ENCODE peak calls at places on chromosomes 1 and 21, in nine cellular contexts. One of them, this sample, is unnamed.

GRCh38 chr1:6866825-6867224 is 81.6 kb downstream of the CAMTA1 start:
- DNase-seq in HT-29: no peak
- DNase-seq in endothelial cell: no peak
- DNase-seq in prostate gland: no peak
- DNase-seq in SHP77 treated with DMSO at 0.1 percent for 48 hours: no peak
- DNase-seq in mucosa of gallbladder: no peak
- DNase-seq in bronchial epithelial cell: no peak
- DNase-seq in RWPE1: no peak
- DNase-seq in GF-D8: no peak
- DNase-seq in this sample: no peak

GRCh38 chr1:3275471-3276340 is 178.8 kb upstream of the ARHGEF16 start:
- DNase-seq in HT-29: no peak
- DNase-seq in endothelial cell: no peak
- DNase-seq in prostate gland: no peak
- DNase-seq in SHP77 treated with DMSO at 0.1 percent for 48 hours: no peak
- DNase-seq in mucosa of gallbladder: no peak
- DNase-seq in bronchial epithelial cell: no peak
- DNase-seq in RWPE1: no peak
- DNase-seq in GF-D8: no peak
- DNase-seq in this sample: no peak

GRCh38 chr1:6724517-6725141 is 23.0 kb upstream of the DNAJC11 start:
- DNase-seq in HT-29: no peak
- DNase-seq in endothelial cell: no peak
- DNase-seq in prostate gland: no peak
- DNase-seq in SHP77 treated with DMSO at 0.1 percent for 48 hours: no peak
- DNase-seq in mucosa of gallbladder: no peak
- DNase-seq in bronchial epithelial cell: peak
- DNase-seq in RWPE1: peak
- DNase-seq in GF-D8: no peak
- DNase-seq in this sample: no peak

GRCh38 chr1:7046314-7046713 is 261.1 kb downstream of the CAMTA1 start:
- DNase-seq in HT-29: peak
- DNase-seq in endothelial cell: peak
- DNase-seq in prostate gland: no peak
- DNase-seq in SHP77 treated with DMSO at 0.1 percent for 48 hours: no peak
- DNase-seq in mucosa of gallbladder: peak
- DNase-seq in bronchial epithelial cell: peak
- DNase-seq in RWPE1: peak
- DNase-seq in GF-D8: no peak
- DNase-seq in this sample: no peak

GRCh38 chr1:163315773-163316374 is 5.9 kb upstream of the NUF2 start:
- DNase-seq in HT-29: peak
- DNase-seq in endothelial cell: peak
- DNase-seq in prostate gland: no peak
- DNase-seq in SHP77 treated with DMSO at 0.1 percent for 48 hours: peak
- DNase-seq in mucosa of gallbladder: no peak
- DNase-seq in bronchial epithelial cell: peak
- DNase-seq in RWPE1: peak
- DNase-seq in GF-D8: no peak
- DNase-seq in this sample: peak

GRCh38 chr1:226904772-226905171 is 34.4 kb downstream of the PSEN2 start:
- DNase-seq in HT-29: no peak
- DNase-seq in endothelial cell: no peak
- DNase-seq in prostate gland: no peak
- DNase-seq in SHP77 treated with DMSO at 0.1 percent for 48 hours: no peak
- DNase-seq in mucosa of gallbladder: no peak
- DNase-seq in bronchial epithelial cell: no peak
- DNase-seq in RWPE1: no peak
- DNase-seq in GF-D8: no peak
- DNase-seq in this sample: no peak

GRCh38 chr1:31036749-31037500 is 28.6 kb downstream of the PUM1 start:
- DNase-seq in HT-29: no peak
- DNase-seq in endothelial cell: no peak
- DNase-seq in prostate gland: no peak
- DNase-seq in SHP77 treated with DMSO at 0.1 percent for 48 hours: no peak
- DNase-seq in mucosa of gallbladder: no peak
- DNase-seq in bronchial epithelial cell: peak
- DNase-seq in RWPE1: no peak
- DNase-seq in GF-D8: no peak
- DNase-seq in this sample: no peak

GRCh38 chr1:59279651-59280050 is 17.2 kb upstream of the FGGY start:
- DNase-seq in HT-29: no peak
- DNase-seq in endothelial cell: no peak
- DNase-seq in prostate gland: no peak
- DNase-seq in SHP77 treated with DMSO at 0.1 percent for 48 hours: no peak
- DNase-seq in mucosa of gallbladder: no peak
- DNase-seq in bronchial epithelial cell: no peak
- DNase-seq in RWPE1: no peak
- DNase-seq in GF-D8: no peak
- DNase-seq in this sample: no peak

GRCh38 chr1:94734963-94735899 is 84.9 kb upstream of the SLC44A3 start:
- DNase-seq in HT-29: no peak
- DNase-seq in endothelial cell: no peak
- DNase-seq in prostate gland: peak
- DNase-seq in SHP77 treated with DMSO at 0.1 percent for 48 hours: no peak
- DNase-seq in mucosa of gallbladder: peak
- DNase-seq in bronchial epithelial cell: peak
- DNase-seq in RWPE1: no peak
- DNase-seq in GF-D8: peak
- DNase-seq in this sample: peak

GRCh38 chr1:38273405-38273804 is 226.8 kb upstream of the POU3F1 start:
- DNase-seq in HT-29: no peak
- DNase-seq in endothelial cell: no peak
- DNase-seq in prostate gland: no peak
- DNase-seq in SHP77 treated with DMSO at 0.1 percent for 48 hours: no peak
- DNase-seq in mucosa of gallbladder: no peak
- DNase-seq in bronchial epithelial cell: no peak
- DNase-seq in RWPE1: no peak
- DNase-seq in GF-D8: no peak
- DNase-seq in this sample: no peak

GRCh38 chr1:44276006-44276405 is 62.7 kb downstream of the DMAP1 start:
- DNase-seq in HT-29: no peak
- DNase-seq in endothelial cell: no peak
- DNase-seq in prostate gland: no peak
- DNase-seq in SHP77 treated with DMSO at 0.1 percent for 48 hours: no peak
- DNase-seq in mucosa of gallbladder: no peak
- DNase-seq in bronchial epithelial cell: no peak
- DNase-seq in RWPE1: no peak
- DNase-seq in GF-D8: peak
- DNase-seq in this sample: no peak

GRCh38 chr1:212413902-212414327 is 771 bp downstream of the PACC1 start:
- DNase-seq in HT-29: no peak
- DNase-seq in endothelial cell: no peak
- DNase-seq in prostate gland: no peak
- DNase-seq in SHP77 treated with DMSO at 0.1 percent for 48 hours: no peak
- DNase-seq in mucosa of gallbladder: no peak
- DNase-seq in bronchial epithelial cell: no peak
- DNase-seq in RWPE1: peak
- DNase-seq in GF-D8: no peak
- DNase-seq in this sample: no peak

GRCh38 chr1:44847786-44848185 is 4.7 kb upstream of the PTCH2 start:
- DNase-seq in HT-29: no peak
- DNase-seq in endothelial cell: no peak
- DNase-seq in prostate gland: no peak
- DNase-seq in SHP77 treated with DMSO at 0.1 percent for 48 hours: no peak
- DNase-seq in mucosa of gallbladder: no peak
- DNase-seq in bronchial epithelial cell: no peak
- DNase-seq in RWPE1: no peak
- DNase-seq in GF-D8: no peak
- DNase-seq in this sample: no peak

GRCh38 chr1:176206006-176206960 is 803 bp downstream of the COP1 start:
- DNase-seq in HT-29: peak
- DNase-seq in endothelial cell: peak
- DNase-seq in prostate gland: peak
- DNase-seq in SHP77 treated with DMSO at 0.1 percent for 48 hours: no peak
- DNase-seq in mucosa of gallbladder: peak
- DNase-seq in bronchial epithelial cell: peak
- DNase-seq in RWPE1: peak
- DNase-seq in GF-D8: no peak
- DNase-seq in this sample: no peak

GRCh38 chr21:14306143-14306907 is 76.6 kb downstream of the HSPA13 start:
- DNase-seq in HT-29: peak
- DNase-seq in endothelial cell: no peak
- DNase-seq in prostate gland: no peak
- DNase-seq in SHP77 treated with DMSO at 0.1 percent for 48 hours: no peak
- DNase-seq in mucosa of gallbladder: no peak
- DNase-seq in bronchial epithelial cell: peak
- DNase-seq in RWPE1: peak
- DNase-seq in GF-D8: no peak
- DNase-seq in this sample: no peak

GRCh38 chr1:147580200-147580557 is 38.9 kb downstream of the BCL9 start:
- DNase-seq in HT-29: peak
- DNase-seq in endothelial cell: no peak
- DNase-seq in prostate gland: no peak
- DNase-seq in SHP77 treated with DMSO at 0.1 percent for 48 hours: no peak
- DNase-seq in mucosa of gallbladder: no peak
- DNase-seq in bronchial epithelial cell: no peak
- DNase-seq in RWPE1: no peak
- DNase-seq in GF-D8: no peak
- DNase-seq in this sample: no peak

GRCh38 chr1:19009882-19010321 is 53.4 kb upstream of the IFFO2 start:
- DNase-seq in HT-29: peak
- DNase-seq in endothelial cell: no peak
- DNase-seq in prostate gland: no peak
- DNase-seq in SHP77 treated with DMSO at 0.1 percent for 48 hours: no peak
- DNase-seq in mucosa of gallbladder: no peak
- DNase-seq in bronchial epithelial cell: peak
- DNase-seq in RWPE1: peak
- DNase-seq in GF-D8: no peak
- DNase-seq in this sample: no peak

GRCh38 chr1:226405411-226405988 is 2.4 kb downstream of the PARP1 start:
- DNase-seq in HT-29: no peak
- DNase-seq in endothelial cell: no peak
- DNase-seq in prostate gland: no peak
- DNase-seq in SHP77 treated with DMSO at 0.1 percent for 48 hours: no peak
- DNase-seq in mucosa of gallbladder: no peak
- DNase-seq in bronchial epithelial cell: no peak
- DNase-seq in RWPE1: no peak
- DNase-seq in GF-D8: peak
- DNase-seq in this sample: no peak

GRCh38 chr1:167627865-167628641 is 2.0 kb upstream of the RCSD1 start:
- DNase-seq in HT-29: peak
- DNase-seq in endothelial cell: no peak
- DNase-seq in prostate gland: no peak
- DNase-seq in SHP77 treated with DMSO at 0.1 percent for 48 hours: peak
- DNase-seq in mucosa of gallbladder: no peak
- DNase-seq in bronchial epithelial cell: no peak
- DNase-seq in RWPE1: no peak
- DNase-seq in GF-D8: peak
- DNase-seq in this sample: no peak

GRCh38 chr1:1243807-1244191 is 2.7 kb downstream of the C1QTNF12 start:
- DNase-seq in HT-29: no peak
- DNase-seq in endothelial cell: no peak
- DNase-seq in prostate gland: no peak
- DNase-seq in SHP77 treated with DMSO at 0.1 percent for 48 hours: no peak
- DNase-seq in mucosa of gallbladder: no peak
- DNase-seq in bronchial epithelial cell: no peak
- DNase-seq in RWPE1: no peak
- DNase-seq in GF-D8: no peak
- DNase-seq in this sample: no peak

GRCh38 chr21:41967708-41968107 is 13.9 kb upstream of the C2CD2 start:
- DNase-seq in HT-29: no peak
- DNase-seq in endothelial cell: no peak
- DNase-seq in prostate gland: no peak
- DNase-seq in SHP77 treated with DMSO at 0.1 percent for 48 hours: no peak
- DNase-seq in mucosa of gallbladder: no peak
- DNase-seq in bronchial epithelial cell: no peak
- DNase-seq in RWPE1: no peak
- DNase-seq in GF-D8: no peak
- DNase-seq in this sample: peak

GRCh38 chr1:93033029-93033428 is 46.1 kb upstream of the MTF2 start:
- DNase-seq in HT-29: no peak
- DNase-seq in endothelial cell: no peak
- DNase-seq in prostate gland: no peak
- DNase-seq in SHP77 treated with DMSO at 0.1 percent for 48 hours: no peak
- DNase-seq in mucosa of gallbladder: no peak
- DNase-seq in bronchial epithelial cell: no peak
- DNase-seq in RWPE1: no peak
- DNase-seq in GF-D8: no peak
- DNase-seq in this sample: no peak

GRCh38 chr1:7586031-7586941 is 184.8 kb upstream of the VAMP3 start:
- DNase-seq in HT-29: no peak
- DNase-seq in endothelial cell: no peak
- DNase-seq in prostate gland: no peak
- DNase-seq in SHP77 treated with DMSO at 0.1 percent for 48 hours: no peak
- DNase-seq in mucosa of gallbladder: no peak
- DNase-seq in bronchial epithelial cell: no peak
- DNase-seq in RWPE1: no peak
- DNase-seq in GF-D8: no peak
- DNase-seq in this sample: no peak

GRCh38 chr1:219587817-219588561 is 24.9 kb downstream of the ZC3H11B start:
- DNase-seq in HT-29: no peak
- DNase-seq in endothelial cell: no peak
- DNase-seq in prostate gland: no peak
- DNase-seq in SHP77 treated with DMSO at 0.1 percent for 48 hours: no peak
- DNase-seq in mucosa of gallbladder: no peak
- DNase-seq in bronchial epithelial cell: peak
- DNase-seq in RWPE1: no peak
- DNase-seq in GF-D8: no peak
- DNase-seq in this sample: no peak

GRCh38 chr1:224183591-224184312 is 712 bp downstream of the DEGS1 start:
- DNase-seq in HT-29: peak
- DNase-seq in endothelial cell: peak
- DNase-seq in prostate gland: no peak
- DNase-seq in SHP77 treated with DMSO at 0.1 percent for 48 hours: no peak
- DNase-seq in mucosa of gallbladder: peak
- DNase-seq in bronchial epithelial cell: peak
- DNase-seq in RWPE1: peak
- DNase-seq in GF-D8: peak
- DNase-seq in this sample: peak

GRCh38 chr1:151199860-151200581 is 1.7 kb downstream of the PIP5K1A start:
- DNase-seq in HT-29: peak
- DNase-seq in endothelial cell: no peak
- DNase-seq in prostate gland: no peak
- DNase-seq in SHP77 treated with DMSO at 0.1 percent for 48 hours: no peak
- DNase-seq in mucosa of gallbladder: no peak
- DNase-seq in bronchial epithelial cell: peak
- DNase-seq in RWPE1: peak
- DNase-seq in GF-D8: no peak
- DNase-seq in this sample: peak

GRCh38 chr1:14543191-14543849 is 55.2 kb upstream of the KAZN start:
- DNase-seq in HT-29: no peak
- DNase-seq in endothelial cell: no peak
- DNase-seq in prostate gland: no peak
- DNase-seq in SHP77 treated with DMSO at 0.1 percent for 48 hours: no peak
- DNase-seq in mucosa of gallbladder: no peak
- DNase-seq in bronchial epithelial cell: peak
- DNase-seq in RWPE1: no peak
- DNase-seq in GF-D8: no peak
- DNase-seq in this sample: no peak

GRCh38 chr1:41758904-41759548 is 159.7 kb downstream of the HIVEP3 start:
- DNase-seq in HT-29: no peak
- DNase-seq in endothelial cell: no peak
- DNase-seq in prostate gland: no peak
- DNase-seq in SHP77 treated with DMSO at 0.1 percent for 48 hours: no peak
- DNase-seq in mucosa of gallbladder: no peak
- DNase-seq in bronchial epithelial cell: peak
- DNase-seq in RWPE1: peak
- DNase-seq in GF-D8: no peak
- DNase-seq in this sample: no peak

GRCh38 chr21:15534450-15534886 is 195.3 kb upstream of the USP25 start:
- DNase-seq in HT-29: no peak
- DNase-seq in endothelial cell: no peak
- DNase-seq in prostate gland: no peak
- DNase-seq in SHP77 treated with DMSO at 0.1 percent for 48 hours: no peak
- DNase-seq in mucosa of gallbladder: no peak
- DNase-seq in bronchial epithelial cell: no peak
- DNase-seq in RWPE1: no peak
- DNase-seq in GF-D8: no peak
- DNase-seq in this sample: no peak

GRCh38 chr1:174535207-174535606 is 87.4 kb downstream of the GPR52 start:
- DNase-seq in HT-29: no peak
- DNase-seq in endothelial cell: no peak
- DNase-seq in prostate gland: no peak
- DNase-seq in SHP77 treated with DMSO at 0.1 percent for 48 hours: no peak
- DNase-seq in mucosa of gallbladder: no peak
- DNase-seq in bronchial epithelial cell: no peak
- DNase-seq in RWPE1: no peak
- DNase-seq in GF-D8: no peak
- DNase-seq in this sample: no peak

GRCh38 chr1:212181015-212181891 is 104.0 kb upstream of the PPP2R5A start:
- DNase-seq in HT-29: no peak
- DNase-seq in endothelial cell: no peak
- DNase-seq in prostate gland: no peak
- DNase-seq in SHP77 treated with DMSO at 0.1 percent for 48 hours: no peak
- DNase-seq in mucosa of gallbladder: no peak
- DNase-seq in bronchial epithelial cell: no peak
- DNase-seq in RWPE1: no peak
- DNase-seq in GF-D8: no peak
- DNase-seq in this sample: no peak

This sample was measured in uterus.